ENCODE peak calls at places on chromosomes 6 and 20, in eight cellular contexts. One of them, this sample, is unnamed.
A peak's percentile ranks its signal among the peaks of the same experiment; 100 is the strongest.

GRCh38 chr20:38157635-38158495 is 7.2 kb downstream of the TGM2 start:
- DNase-seq in fibroblast of lung: no peak
- DNase-seq in stomach: no peak
- DNase-seq in pancreas: no peak
- DNase-seq in CD8-positive, alpha-beta T cell: no peak
- DNase-seq in right cardiac atrium: peak; percentile 84
- DNase-seq in Caco-2: no peak
- DNase-seq in IMR-90: peak; percentile 44
- DNase-seq in this sample: no peak

GRCh38 chr6:34718867-34719441 is 22.4 kb upstream of the ILRUN start:
- DNase-seq in fibroblast of lung: no peak
- DNase-seq in stomach: no peak
- DNase-seq in pancreas: no peak
- DNase-seq in CD8-positive, alpha-beta T cell: no peak
- DNase-seq in right cardiac atrium: no peak
- DNase-seq in Caco-2: no peak
- DNase-seq in IMR-90: no peak
- DNase-seq in this sample: no peak

GRCh38 chr6:157116420-157116819 is 206.9 kb downstream of the TMEM242 start:
- DNase-seq in fibroblast of lung: no peak
- DNase-seq in stomach: no peak
- DNase-seq in pancreas: no peak
- DNase-seq in CD8-positive, alpha-beta T cell: no peak
- DNase-seq in right cardiac atrium: no peak
- DNase-seq in Caco-2: no peak
- DNase-seq in IMR-90: no peak
- DNase-seq in this sample: no peak

GRCh38 chr6:119535332-119535731 is 185.8 kb upstream of the MAN1A1 start:
- DNase-seq in fibroblast of lung: no peak
- DNase-seq in stomach: no peak
- DNase-seq in pancreas: no peak
- DNase-seq in CD8-positive, alpha-beta T cell: no peak
- DNase-seq in right cardiac atrium: no peak
- DNase-seq in Caco-2: no peak
- DNase-seq in IMR-90: no peak
- DNase-seq in this sample: no peak

GRCh38 chr6:70312165-70312564 is 9.3 kb upstream of the COL9A1 start:
- DNase-seq in fibroblast of lung: peak; percentile 51
- DNase-seq in stomach: no peak
- DNase-seq in pancreas: no peak
- DNase-seq in CD8-positive, alpha-beta T cell: no peak
- DNase-seq in right cardiac atrium: no peak
- DNase-seq in Caco-2: no peak
- DNase-seq in IMR-90: peak; percentile 78
- DNase-seq in this sample: no peak

GRCh38 chr6:39003072-39003471 is 45.5 kb upstream of the GLP1R start:
- DNase-seq in fibroblast of lung: no peak
- DNase-seq in stomach: no peak
- DNase-seq in pancreas: no peak
- DNase-seq in CD8-positive, alpha-beta T cell: no peak
- DNase-seq in right cardiac atrium: no peak
- DNase-seq in Caco-2: peak; percentile 44
- DNase-seq in IMR-90: no peak
- DNase-seq in this sample: no peak

GRCh38 chr6:139080255-139080920 is 51.8 kb downstream of the ABRACL start:
- DNase-seq in fibroblast of lung: no peak
- DNase-seq in stomach: no peak
- DNase-seq in pancreas: no peak
- DNase-seq in CD8-positive, alpha-beta T cell: no peak
- DNase-seq in right cardiac atrium: no peak
- DNase-seq in Caco-2: no peak
- DNase-seq in IMR-90: no peak
- DNase-seq in this sample: no peak

GRCh38 chr20:17059465-17059864 is 167.4 kb upstream of the PCSK2 start:
- DNase-seq in fibroblast of lung: no peak
- DNase-seq in stomach: no peak
- DNase-seq in pancreas: no peak
- DNase-seq in CD8-positive, alpha-beta T cell: no peak
- DNase-seq in right cardiac atrium: no peak
- DNase-seq in Caco-2: no peak
- DNase-seq in IMR-90: peak; percentile 75
- DNase-seq in this sample: no peak

GRCh38 chr20:23652371-23652770 is 14.6 kb upstream of the CST3 start:
- DNase-seq in fibroblast of lung: no peak
- DNase-seq in stomach: no peak
- DNase-seq in pancreas: no peak
- DNase-seq in CD8-positive, alpha-beta T cell: no peak
- DNase-seq in right cardiac atrium: no peak
- DNase-seq in Caco-2: no peak
- DNase-seq in IMR-90: peak; percentile 34
- DNase-seq in this sample: no peak

GRCh38 chr20:44601801-44602204 is 19.4 kb downstream of the PKIG start:
- DNase-seq in fibroblast of lung: peak; percentile 89
- DNase-seq in stomach: no peak
- DNase-seq in pancreas: no peak
- DNase-seq in CD8-positive, alpha-beta T cell: no peak
- DNase-seq in right cardiac atrium: peak; percentile 92
- DNase-seq in Caco-2: no peak
- DNase-seq in IMR-90: peak; percentile 87
- DNase-seq in this sample: peak; percentile 27

GRCh38 chr6:105879902-105880547 is 206.1 kb upstream of the PRDM1 start:
- DNase-seq in fibroblast of lung: no peak
- DNase-seq in stomach: no peak
- DNase-seq in pancreas: no peak
- DNase-seq in CD8-positive, alpha-beta T cell: no peak
- DNase-seq in right cardiac atrium: no peak
- DNase-seq in Caco-2: no peak
- DNase-seq in IMR-90: no peak
- DNase-seq in this sample: no peak

GRCh38 chr6:39357998-39358686 is 35.6 kb upstream of the KCNK16 start:
- DNase-seq in fibroblast of lung: peak; percentile 82
- DNase-seq in stomach: peak; percentile 67
- DNase-seq in pancreas: no peak
- DNase-seq in CD8-positive, alpha-beta T cell: no peak
- DNase-seq in right cardiac atrium: no peak
- DNase-seq in Caco-2: no peak
- DNase-seq in IMR-90: peak; percentile 59
- DNase-seq in this sample: peak; percentile 27

GRCh38 chr6:87473419-87473903 is 687 bp downstream of the SLC35A1 start:
- DNase-seq in fibroblast of lung: peak; percentile 47
- DNase-seq in stomach: peak; percentile 37
- DNase-seq in pancreas: no peak
- DNase-seq in CD8-positive, alpha-beta T cell: no peak
- DNase-seq in right cardiac atrium: peak; percentile 55
- DNase-seq in Caco-2: peak; percentile 28
- DNase-seq in IMR-90: peak; percentile 44
- DNase-seq in this sample: peak; percentile 68

GRCh38 chr6:89368107-89368506 is 15.6 kb upstream of the UBE2J1 start:
- DNase-seq in fibroblast of lung: peak; percentile 65
- DNase-seq in stomach: peak; percentile 63
- DNase-seq in pancreas: peak; percentile 72
- DNase-seq in CD8-positive, alpha-beta T cell: no peak
- DNase-seq in right cardiac atrium: peak; percentile 84
- DNase-seq in Caco-2: peak; percentile 66
- DNase-seq in IMR-90: peak; percentile 45
- DNase-seq in this sample: peak; percentile 56

GRCh38 chr6:109194770-109195169 is 99.5 kb downstream of the CEP57L1 start:
- DNase-seq in fibroblast of lung: no peak
- DNase-seq in stomach: no peak
- DNase-seq in pancreas: no peak
- DNase-seq in CD8-positive, alpha-beta T cell: no peak
- DNase-seq in right cardiac atrium: no peak
- DNase-seq in Caco-2: no peak
- DNase-seq in IMR-90: no peak
- DNase-seq in this sample: peak; percentile 20

GRCh38 chr20:20317195-20318113 is 50.5 kb upstream of the INSM1 start:
- DNase-seq in fibroblast of lung: no peak
- DNase-seq in stomach: no peak
- DNase-seq in pancreas: no peak
- DNase-seq in CD8-positive, alpha-beta T cell: no peak
- DNase-seq in right cardiac atrium: peak; percentile 59
- DNase-seq in Caco-2: no peak
- DNase-seq in IMR-90: no peak
- DNase-seq in this sample: no peak

GRCh38 chr20:54094268-54094580 is 23.8 kb upstream of the BCAS1 start:
- DNase-seq in fibroblast of lung: no peak
- DNase-seq in stomach: no peak
- DNase-seq in pancreas: no peak
- DNase-seq in CD8-positive, alpha-beta T cell: no peak
- DNase-seq in right cardiac atrium: no peak
- DNase-seq in Caco-2: no peak
- DNase-seq in IMR-90: no peak
- DNase-seq in this sample: no peak

GRCh38 chr20:57849126-57849867 is 139.5 kb upstream of the PMEPA1 start:
- DNase-seq in fibroblast of lung: no peak
- DNase-seq in stomach: no peak
- DNase-seq in pancreas: no peak
- DNase-seq in CD8-positive, alpha-beta T cell: no peak
- DNase-seq in right cardiac atrium: no peak
- DNase-seq in Caco-2: no peak
- DNase-seq in IMR-90: no peak
- DNase-seq in this sample: no peak

GRCh38 chr6:106520711-106521367 is 108.5 kb downstream of the RTN4IP1 start:
- DNase-seq in fibroblast of lung: no peak
- DNase-seq in stomach: peak; percentile 50
- DNase-seq in pancreas: no peak
- DNase-seq in CD8-positive, alpha-beta T cell: peak; percentile 58
- DNase-seq in right cardiac atrium: peak; percentile 71
- DNase-seq in Caco-2: no peak
- DNase-seq in IMR-90: no peak
- DNase-seq in this sample: peak; percentile 77

GRCh38 chr6:24227556-24227955 is 101.5 kb downstream of the NRSN1 start:
- DNase-seq in fibroblast of lung: peak; percentile 30
- DNase-seq in stomach: no peak
- DNase-seq in pancreas: no peak
- DNase-seq in CD8-positive, alpha-beta T cell: no peak
- DNase-seq in right cardiac atrium: no peak
- DNase-seq in Caco-2: no peak
- DNase-seq in IMR-90: no peak
- DNase-seq in this sample: no peak

DNA sequence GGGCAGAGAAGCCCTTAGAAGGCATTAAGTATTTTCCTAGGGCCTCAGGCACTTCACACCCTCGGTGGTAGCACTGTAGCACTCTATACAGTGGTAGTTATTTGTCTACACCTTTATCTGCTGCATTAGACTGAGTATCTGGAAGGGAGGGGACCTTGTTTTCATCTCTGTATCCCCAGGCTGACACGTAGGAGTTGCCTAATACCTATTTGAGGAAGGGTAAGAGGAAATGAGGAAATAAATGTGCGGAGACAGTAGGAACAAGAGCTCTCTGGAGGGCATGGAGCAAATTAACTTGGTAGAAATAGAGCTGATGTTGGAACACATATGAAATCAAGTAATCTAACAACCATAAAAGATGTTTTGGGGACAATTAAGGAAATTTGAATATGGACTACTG is 3.9 kb downstream of the CNPY3 start:
- DNase-seq in fibroblast of lung: no peak
- DNase-seq in stomach: no peak
- DNase-seq in pancreas: no peak
- DNase-seq in CD8-positive, alpha-beta T cell: no peak
- DNase-seq in right cardiac atrium: no peak
- DNase-seq in Caco-2: no peak
- DNase-seq in IMR-90: no peak
- DNase-seq in this sample: no peak
- H3K4me3 ChIP-seq in fibroblast of lung: no peak overlapping the region
- H3K4me3 ChIP-seq in stomach: no peak overlapping the region
- H3K4me3 ChIP-seq in pancreas: no peak overlapping the region
- H3K4me3 ChIP-seq in CD8-positive, alpha-beta T cell: no peak overlapping the region
- H3K4me3 ChIP-seq in right cardiac atrium: no peak overlapping the region
- H3K4me3 ChIP-seq in Caco-2: no peak overlapping the region
- H3K4me3 ChIP-seq in IMR-90: no peak overlapping the region
- H3K4me3 ChIP-seq in this sample: no peak overlapping the region

DNA sequence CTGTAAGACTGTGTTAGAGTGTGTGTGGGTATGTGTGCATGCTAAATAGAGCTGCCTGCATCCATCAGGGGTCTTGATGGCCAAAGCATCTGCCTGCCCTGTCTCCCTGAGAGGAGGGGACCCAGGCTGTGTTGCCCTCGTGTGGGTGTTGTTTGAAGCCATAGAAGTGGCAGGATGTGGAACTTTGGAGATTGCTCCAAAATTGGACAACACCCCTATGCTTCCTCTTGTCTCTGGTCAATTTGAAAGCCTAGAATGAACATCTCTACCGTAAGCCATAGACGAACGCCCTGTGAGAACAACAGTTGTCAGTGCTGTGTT is 82.6 kb downstream of the ASXL1 start:
- DNase-seq in fibroblast of lung: no peak
- DNase-seq in stomach: no peak
- DNase-seq in pancreas: no peak
- DNase-seq in CD8-positive, alpha-beta T cell: no peak
- DNase-seq in right cardiac atrium: no peak
- DNase-seq in Caco-2: no peak
- DNase-seq in IMR-90: no peak
- DNase-seq in this sample: no peak
- H3K4me1 ChIP-seq in fibroblast of lung: peaks cover 8% of the 10 kb centered on the region
- H3K4me1 ChIP-seq in stomach: peaks cover 9% of the 10 kb centered on the region
- H3K4me1 ChIP-seq in pancreas: peaks cover 2% of the 10 kb centered on the region
- H3K4me1 ChIP-seq in CD8-positive, alpha-beta T cell: peaks cover 12% of the 10 kb centered on the region
- H3K4me1 ChIP-seq in right cardiac atrium: peaks cover 2% of the 10 kb centered on the region
- H3K4me1 ChIP-seq in Caco-2: peaks cover 5% of the 10 kb centered on the region
- H3K4me1 ChIP-seq in IMR-90: peaks cover 9% of the 10 kb centered on the region
- H3K4me1 ChIP-seq in this sample: no peaks in the 10 kb centered on the region

DNA sequence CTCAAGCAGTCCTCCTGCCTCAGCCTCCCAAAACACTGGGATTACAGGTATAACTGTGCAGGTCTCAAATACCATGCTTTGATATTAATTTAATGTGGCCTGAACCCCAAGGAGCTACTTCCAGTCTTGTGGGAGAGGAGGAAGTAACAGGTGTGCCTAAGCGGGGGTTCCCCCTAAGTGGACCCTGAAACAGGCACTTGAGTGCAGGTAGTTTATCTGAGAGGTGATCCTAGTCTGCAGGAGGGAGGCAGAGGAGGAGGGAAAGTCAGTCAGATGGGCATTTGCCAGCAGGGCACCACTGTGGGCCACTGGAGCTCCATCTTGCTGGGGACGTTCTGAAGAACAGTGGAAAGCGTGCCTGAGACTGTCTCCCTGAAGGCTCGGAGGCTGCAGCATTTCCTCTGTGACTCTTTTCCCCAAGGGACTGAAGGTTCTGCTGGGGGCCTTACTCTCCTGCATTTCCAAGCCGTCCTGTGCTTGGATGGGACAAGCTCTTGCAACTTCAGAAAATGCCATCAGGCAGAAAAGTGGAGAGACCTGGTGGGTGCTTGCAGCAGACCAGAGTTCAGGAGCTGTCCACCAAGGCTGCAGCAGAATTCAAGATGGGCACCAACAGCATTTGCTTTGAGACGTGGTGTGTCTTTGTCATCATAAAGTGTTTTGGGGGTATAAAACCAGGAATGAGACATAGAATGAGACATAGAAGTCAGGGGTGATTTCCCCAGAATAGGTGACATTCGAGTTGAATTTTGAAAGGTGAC is 4.6 kb upstream of the DLGAP4 start:
- DNase-seq in fibroblast of lung: no peak
- DNase-seq in stomach: no peak
- DNase-seq in pancreas: no peak
- DNase-seq in CD8-positive, alpha-beta T cell: no peak
- DNase-seq in right cardiac atrium: no peak
- DNase-seq in Caco-2: no peak
- DNase-seq in IMR-90: no peak
- DNase-seq in this sample: no peak
- H3K27me3 ChIP-seq in fibroblast of lung: peaks cover 44% of the 10 kb centered on the region
- H3K27me3 ChIP-seq in stomach: peaks cover 70% of the 10 kb centered on the region
- H3K27me3 ChIP-seq in pancreas: no peaks in the 10 kb centered on the region
- H3K27me3 ChIP-seq in CD8-positive, alpha-beta T cell: peaks cover 11% of the 10 kb centered on the region
- H3K27me3 ChIP-seq in right cardiac atrium: no peaks in the 10 kb centered on the region
- H3K27me3 ChIP-seq in Caco-2: peaks cover 14% of the 10 kb centered on the region
- H3K27me3 ChIP-seq in IMR-90: peaks cover 70% of the 10 kb centered on the region
- H3K27me3 ChIP-seq in this sample: peaks cover 13% of the 10 kb centered on the region

GRCh38 chr20:50655325-50655880 is 35.9 kb downstream of the RIPOR3 start:
- DNase-seq in fibroblast of lung: peak; percentile 92
- DNase-seq in stomach: no peak
- DNase-seq in pancreas: no peak
- DNase-seq in CD8-positive, alpha-beta T cell: no peak
- DNase-seq in right cardiac atrium: peak; percentile 89
- DNase-seq in Caco-2: peak; percentile 50
- DNase-seq in IMR-90: peak; percentile 88
- DNase-seq in this sample: no peak
- H3K4me3 ChIP-seq in fibroblast of lung: no peak overlapping the region
- H3K4me3 ChIP-seq in stomach: peak overlapping the region; percentile 11
- H3K4me3 ChIP-seq in pancreas: no peak overlapping the region
- H3K4me3 ChIP-seq in CD8-positive, alpha-beta T cell: no peak overlapping the region
- H3K4me3 ChIP-seq in right cardiac atrium: no peak overlapping the region
- H3K4me3 ChIP-seq in Caco-2: no peak overlapping the region
- H3K4me3 ChIP-seq in IMR-90: no peak overlapping the region
- H3K4me3 ChIP-seq in this sample: no peak overlapping the region

This sample was measured in small intestine.